ENCODE peak calls at places on chromosomes 16 and 17, in five cellular contexts. W is CD8-positive, alpha-beta memory T cell; A is activated CD4-positive, alpha-beta T cell treated with anti-CD3 and anti-CD28 coated beads for 48 hours; F is LoVo; Z is GM10248. U is an unnamed sample.

GRCh38 chr17:30413109-30413508 is 34.4 kb downstream of the CPD start:
- DNase-seq in F (no peak), Z (no peak), W (no peak), A (no peak), U (no peak)

GRCh38 chr16:51236583-51236982 is 85.5 kb upstream of the SALL1 start:
- DNase-seq in W (no peak), A (no peak), Z (no peak), F (no peak), U (no peak)

GRCh38 chr17:81842725-81843504 is 8.1 kb upstream of the PPP1R27 start:
- DNase-seq in A (no peak), W (no peak), Z (no peak), F (no peak), U (no peak)

GRCh38 chr17:8359769-8360168 is 16.7 kb downstream of the KRABD2 start:
- DNase-seq in A (no peak), Z (no peak), W (no peak), F (no peak), U (peak)

GRCh38 chr17:14276535-14277250 is 24.2 kb upstream of the HS3ST3B1 start:
- DNase-seq in W (no peak), F (no peak), Z (no peak), A (no peak), U (no peak)

GRCh38 chr17:70168044-70168978 is 1.0 kb upstream of the KCNJ2 start:
- DNase-seq in Z (peak), F (no peak), A (peak), W (no peak), U (peak)

GRCh38 chr16:26981266-26981938 is 85.3 kb upstream of the C16orf82 start:
- DNase-seq in A (no peak), Z (no peak), W (no peak), F (no peak), U (no peak)

GRCh38 chr17:45019177-45019711 is 32.2 kb downstream of the DCAKD start:
- DNase-seq in W (peak), F (peak), A (peak), Z (peak), U (no peak)

GRCh38 chr16:11610121-11610505 is 23.4 kb upstream of the LITAF start:
- DNase-seq in A (no peak), W (no peak), F (no peak), Z (no peak), U (no peak)

GRCh38 chr17:83106913-83107655 is 27.7 kb downstream of the METRNL start:
- DNase-seq in F (no peak), A (no peak), Z (no peak), W (no peak), U (no peak)

U was measured in kidney glomerular epithelial cell.